ENCODE peak calls at places on chromosomes 2 and 18, in seven cellular contexts. O is activated gamma-delta T cell treated with anti-CD3 and anti-CD28 coated beads, Interleukin-2, amount 50 U/mL, for 16 hours; Q is activated T-helper 1 cell treated with anti-CD3 and anti-CD28 coated beads, Interleukin-2, amount 50 U/mL, for 16 hours; U is OCI-LY7; C is RWPE2; Z is T-helper 2 cell; L is Calu3. Y is an unnamed sample.

GRCh38 chr18:394276-394996 is 106.1 kb downstream of the COLEC12 start:
- DNase-seq in O (no peak), Q (no peak), U (no peak), C (no peak), Z (no peak), L (no peak), Y (no peak)

GRCh38 chr2:132547089-132547687 is 122.8 kb downstream of the LYPD1 start:
- DNase-seq in O (no peak), Q (no peak), U (peak), C (no peak), Z (no peak), L (peak), Y (peak)

GRCh38 chr18:46718501-46719341 is 38.1 kb downstream of the ST8SIA5 start:
- DNase-seq in O (no peak), Q (no peak), U (no peak), C (no peak), Z (no peak), L (no peak), Y (peak)

GRCh38 chr2:152782171-152782570 is 63.8 kb downstream of the ARL6IP6 start:
- DNase-seq in O (no peak), Q (no peak), U (no peak), C (no peak), Z (no peak), L (no peak), Y (no peak)

GRCh38 chr18:46480187-46480586 is 176.8 kb downstream of the LOXHD1 start:
- DNase-seq in O (no peak), Q (no peak), U (no peak), C (no peak), Z (no peak), L (no peak), Y (no peak)

GRCh38 chr2:72963423-72964145 is 46.3 kb downstream of the EMX1 start:
- DNase-seq in O (no peak), Q (no peak), U (no peak), C (no peak), Z (no peak), L (no peak), Y (no peak)

GRCh38 chr2:241463276-241464135 is 44.9 kb downstream of the STK25 start:
- DNase-seq in O (no peak), Q (no peak), U (no peak), C (no peak), Z (no peak), L (no peak), Y (no peak)

GRCh38 chr18:62659698-62660097 is 55.6 kb upstream of the PHLPP1 start:
- DNase-seq in O (no peak), Q (no peak), U (peak), C (no peak), Z (no peak), L (no peak), Y (no peak)

GRCh38 chr2:199940373-199940772 is 14.9 kb downstream of the TYW5 start:
- DNase-seq in O (no peak), Q (no peak), U (peak), C (no peak), Z (no peak), L (no peak), Y (peak)

GRCh38 chr2:197205590-197206215 is 104.9 kb downstream of the ANKRD44 start:
- DNase-seq in O (peak), Q (peak), U (peak), C (no peak), Z (no peak), L (no peak), Y (no peak)

GRCh38 chr18:68985172-68985820 is 187.4 kb downstream of the CCDC102B start:
- DNase-seq in O (no peak), Q (no peak), U (no peak), C (no peak), Z (no peak), L (no peak), Y (no peak)

GRCh38 chr2:99481941-99482340 is 7.9 kb downstream of the REV1 start:
- DNase-seq in O (no peak), Q (no peak), U (peak), C (no peak), Z (no peak), L (no peak), Y (no peak)

GRCh38 chr2:33322099-33322498 is 154.3 kb upstream of the RASGRP3 start:
- DNase-seq in O (no peak), Q (no peak), U (no peak), C (no peak), Z (no peak), L (no peak), Y (no peak)

GRCh38 chr2:238155051-238155760 is 3.6 kb upstream of the ERFE start:
- DNase-seq in O (no peak), Q (no peak), U (no peak), C (no peak), Z (no peak), L (no peak), Y (peak)

GRCh38 chr2:62447411-62447810 is 58.6 kb downstream of the TMEM17 start:
- DNase-seq in O (no peak), Q (no peak), U (no peak), C (no peak), Z (no peak), L (no peak), Y (no peak)

GRCh38 chr2:73386342-73386868 is 769 bp downstream of the ALMS1 start:
- DNase-seq in O (no peak), Q (no peak), U (no peak), C (no peak), Z (no peak), L (no peak), Y (no peak)

GRCh38 chr2:8225257-8225656 is 456.6 kb upstream of the ID2 start:
- DNase-seq in O (no peak), Q (no peak), U (no peak), C (no peak), Z (no peak), L (no peak), Y (no peak)

GRCh38 chr18:48806551-48807261 is 144.1 kb downstream of the SMAD7 start:
- DNase-seq in O (no peak), Q (no peak), U (no peak), C (peak), Z (no peak), L (no peak), Y (no peak)

GRCh38 chr2:83944174-83944573 is 514.9 kb downstream of the SUCLG1 start:
- DNase-seq in O (no peak), Q (no peak), U (no peak), C (no peak), Z (no peak), L (no peak), Y (no peak)

GRCh38 chr2:46389417-46389916 is 89.9 kb upstream of the TMEM247 start:
- DNase-seq in O (no peak), Q (no peak), U (no peak), C (no peak), Z (no peak), L (no peak), Y (no peak)

GRCh38 chr2:111659361-111660281 is 224.4 kb downstream of the ANAPC1 start:
- DNase-seq in O (no peak), Q (no peak), U (peak), C (peak), Z (no peak), L (peak), Y (peak)

GRCh38 chr18:74456409-74457042 is 582 bp downstream of the DIPK1C start:
- DNase-seq in O (no peak), Q (no peak), U (no peak), C (no peak), Z (no peak), L (no peak), Y (no peak)

GRCh38 chr2:77087987-77088414 is 434.2 kb downstream of the LRRTM4 start:
- DNase-seq in O (no peak), Q (no peak), U (no peak), C (no peak), Z (no peak), L (no peak), Y (no peak)

GRCh38 chr2:69305712-69306611 is 81.1 kb downstream of the GFPT1 start:
- DNase-seq in O (no peak), Q (no peak), U (no peak), C (no peak), Z (no peak), L (no peak), Y (peak)

GRCh38 chr2:218964041-218964771 is 4.7 kb downstream of the CDK5R2 start:
- DNase-seq in O (no peak), Q (no peak), U (no peak), C (no peak), Z (no peak), L (no peak), Y (peak)

GRCh38 chr2:85694052-85695025 is at the start of gene GNLY:
- DNase-seq in O (no peak), Q (no peak), U (no peak), C (no peak), Z (no peak), L (no peak), Y (no peak)

GRCh38 chr2:148048475-148049221 is 27.8 kb downstream of the MBD5 start:
- DNase-seq in O (no peak), Q (no peak), U (no peak), C (no peak), Z (no peak), L (no peak), Y (no peak)

GRCh38 chr18:31661965-31662364 is 22.4 kb downstream of the B4GALT6 start:
- DNase-seq in O (no peak), Q (no peak), U (no peak), C (no peak), Z (no peak), L (no peak), Y (no peak)

GRCh38 chr18:48539406-48540328 is 836 bp downstream of the CTIF start:
- DNase-seq in O (no peak), Q (no peak), U (no peak), C (no peak), Z (no peak), L (peak), Y (peak)

GRCh38 chr2:152511981-152512380 is 177.0 kb downstream of the FMNL2 start:
- DNase-seq in O (no peak), Q (no peak), U (no peak), C (no peak), Z (no peak), L (no peak), Y (no peak)

GRCh38 chr2:196783431-196784094 is 15.9 kb downstream of the GTF3C3 start:
- DNase-seq in O (no peak), Q (no peak), U (no peak), C (no peak), Z (no peak), L (no peak), Y (peak)

GRCh38 chr18:49697757-49698595 is 115.4 kb downstream of the ACAA2 start:
- DNase-seq in O (no peak), Q (no peak), U (no peak), C (no peak), Z (no peak), L (no peak), Y (no peak)

GRCh38 chr18:30970201-30970816 is 72.2 kb downstream of the DSC3 start:
- DNase-seq in O (no peak), Q (no peak), U (peak), C (no peak), Z (no peak), L (peak), Y (peak)

Y was measured in ACHN.